ENCODE peak calls at places on chromosomes 1 and 21, in four cellular contexts. Q, H, N and A are unnamed samples.

GRCh38 chr1:187474266-187474665 is 645.5 kb downstream of the PLA2G4A start:
- DNase-seq in Q (no peak), N (no peak), H (no peak), A (no peak)

GRCh38 chr21:46456750-46457149 is 1.9 kb upstream of the DIP2A start:
- DNase-seq in N (no peak), Q (no peak), H (no peak), A (no peak)

GRCh38 chr1:234980657-234981396 is 147.8 kb downstream of the TOMM20 start:
- DNase-seq in Q (peak; percentile 89), N (no peak), H (peak; percentile 83), A (no peak)

GRCh38 chr21:17688912-17689874 is 76.5 kb upstream of the BTG3 start:
- DNase-seq in H (peak; percentile 33), N (peak; percentile 23), Q (peak; percentile 59), A (no peak)

GRCh38 chr1:154418062-154418897 is 13.1 kb downstream of the IL6R start:
- DNase-seq in N (no peak), H (peak; percentile 99), Q (peak; percentile 95), A (no peak)

GRCh38 chr1:151443846-151444790 is 15.2 kb downstream of the POGZ start:
- DNase-seq in H (peak; percentile 69), Q (peak; percentile 82), N (peak; percentile 54), A (no peak)

GRCh38 chr1:185581961-185582725 is 152.0 kb upstream of the HMCN1 start:
- DNase-seq in Q (no peak), N (no peak), H (no peak), A (no peak)

GRCh38 chr1:64745986-64746940 is 1.4 kb downstream of the RAVER2 start:
- DNase-seq in Q (no peak), H (no peak), N (no peak), A (no peak)

GRCh38 chr21:46295996-46296752 is 10.0 kb downstream of the YBEY start:
- DNase-seq in H (peak; percentile 91), Q (no peak), N (peak; percentile 68), A (peak; percentile 51)

GRCh38 chr21:15422761-15423160 is 307.0 kb upstream of the USP25 start:
- DNase-seq in H (no peak), Q (no peak), N (no peak), A (no peak)

GRCh38 chr1:180507826-180508724 is 5.7 kb upstream of the ACBD6 start:
- DNase-seq in H (no peak), N (peak; percentile 60), Q (peak; percentile 46), A (no peak)

GRCh38 chr1:159339517-159339916 is 37.4 kb downstream of the FCER1A start:
- DNase-seq in H (no peak), Q (peak; percentile 14), N (no peak), A (no peak)

GRCh38 chr1:14602131-14602530 is 3.6 kb downstream of the KAZN start:
- DNase-seq in N (no peak), Q (no peak), H (no peak), A (no peak)

GRCh38 chr21:41562101-41563000 is 54.4 kb upstream of the TMPRSS2 start:
- DNase-seq in N (no peak), H (no peak), Q (no peak), A (no peak)

GRCh38 chr1:161068306-161069200 is 1.1 kb downstream of the ARHGAP30 start:
- DNase-seq in N (no peak), Q (no peak), H (no peak), A (no peak)

GRCh38 chr1:15622707-15623373 is 5.6 kb downstream of the DDI2 start:
- DNase-seq in H (no peak), Q (no peak), N (no peak), A (no peak)

GRCh38 chr1:77484926-77485325 is 197.5 kb downstream of the ZZZ3 start:
- DNase-seq in H (no peak), Q (no peak), N (no peak), A (no peak)

GRCh38 chr1:77487631-77488030 is 194.8 kb downstream of the ZZZ3 start:
- DNase-seq in H (no peak), N (no peak), Q (no peak), A (no peak)

GRCh38 chr1:77484334-77484733 is 198.1 kb downstream of the ZZZ3 start:
- DNase-seq in N (no peak), H (no peak), Q (no peak), A (no peak)

GRCh38 chr1:77494036-77494435 is 188.4 kb downstream of the ZZZ3 start:
- DNase-seq in H (no peak), Q (no peak), N (no peak), A (no peak)

GRCh38 chr1:77489910-77490309 is 192.5 kb downstream of the ZZZ3 start:
- DNase-seq in Q (no peak), H (no peak), N (no peak), A (no peak)
- TF ChIP-seq PHF8 in Q (no peak), H (no peak), N (no peak), A (no peak)

DNA sequence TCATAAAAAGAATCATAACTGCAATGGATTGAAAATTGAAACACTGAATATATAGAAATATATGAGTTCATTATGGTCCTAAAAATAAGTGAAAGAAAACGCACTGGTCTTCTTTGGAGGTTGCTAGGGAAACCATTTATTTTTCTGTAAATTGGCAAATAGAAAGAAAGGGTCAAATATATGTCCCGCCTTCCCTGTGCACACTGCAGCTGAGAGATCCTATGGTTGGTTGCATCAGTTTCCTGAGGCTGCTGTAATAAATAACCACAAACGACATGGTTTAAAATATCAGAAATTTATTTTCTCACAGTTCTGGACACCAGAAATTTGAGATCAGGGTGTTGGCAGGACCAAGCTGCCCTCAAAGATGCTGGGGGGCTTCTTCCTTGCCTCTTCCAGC is 35.0 kb downstream of the CA6 start:
- DNase-seq in H (no peak), N (no peak), Q (no peak), A (no peak)
- TF ChIP-seq PHF8 in H (no peak), N (no peak), Q (no peak), A (no peak)

DNA sequence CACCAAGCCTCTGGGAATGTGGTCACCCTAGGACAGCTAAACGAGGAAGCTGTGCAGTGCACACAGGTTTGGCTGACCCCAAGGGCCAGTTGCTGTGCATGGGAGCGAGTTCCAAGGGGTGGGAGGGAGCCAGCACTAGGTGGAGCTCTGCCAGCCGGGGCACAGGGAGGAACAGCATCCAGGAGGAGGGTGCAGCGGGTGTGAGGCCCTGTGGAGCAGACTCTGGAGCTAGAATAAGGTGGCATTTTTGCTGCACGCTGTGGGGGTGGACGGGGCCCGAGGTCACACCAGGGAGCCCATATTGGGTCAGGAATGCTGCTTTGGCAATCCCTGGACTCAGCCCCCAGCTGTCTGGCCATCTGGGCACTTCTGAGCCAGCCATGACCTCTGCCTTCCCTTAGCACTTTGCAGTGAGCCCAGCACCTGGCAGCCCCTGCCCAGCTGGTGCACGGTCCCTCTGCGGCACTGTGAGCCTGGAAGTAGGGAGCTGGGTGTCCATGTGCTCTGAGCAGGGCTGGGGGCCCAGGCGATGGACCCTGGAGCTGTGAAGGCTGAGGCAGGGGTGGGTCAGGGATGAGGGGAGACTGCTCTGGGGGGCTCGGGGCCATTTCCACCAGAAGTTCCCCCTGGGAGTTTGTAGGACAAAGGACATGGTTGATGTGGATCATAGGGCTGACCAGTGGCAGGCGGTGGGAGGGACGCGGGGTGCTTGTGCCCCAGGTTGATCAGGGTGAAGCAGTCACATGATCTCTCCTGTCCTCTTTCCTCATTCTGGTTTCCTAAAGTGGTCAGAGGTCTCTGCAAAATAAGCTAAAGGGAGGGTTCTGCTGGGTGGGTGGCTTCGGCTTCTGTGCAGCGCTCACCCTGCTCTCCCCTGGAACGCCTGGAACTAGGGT is 8.9 kb downstream of the PDXK start:
- DNase-seq in H (peak; percentile 39), N (no peak), Q (peak; percentile 65), A (no peak)
- TF ChIP-seq PHF8 in H (no peak), N (no peak), Q (no peak), A (no peak)

GRCh38 chr1:170592591-170593111 is 60.7 kb downstream of the GORAB start:
- DNase-seq in H (no peak), Q (no peak), N (no peak), A (no peak)
- TF ChIP-seq PHF8 in H (no peak), Q (no peak), N (no peak), A (no peak)

GRCh38 chr1:3013371-3014038 is 7.8 kb upstream of the ACTRT2 start:
- DNase-seq in N (no peak), Q (no peak), H (no peak), A (no peak)

GRCh38 chr1:3015744-3016143 is 5.5 kb upstream of the ACTRT2 start:
- DNase-seq in N (no peak), H (no peak), Q (no peak), A (no peak)

GRCh38 chr1:3014041-3014440 is 7.2 kb upstream of the ACTRT2 start:
- DNase-seq in H (no peak), N (no peak), Q (no peak), A (no peak)

GRCh38 chr1:3015269-3015635 is 6.0 kb upstream of the ACTRT2 start:
- DNase-seq in H (no peak), N (no peak), Q (no peak), A (no peak)

DNA sequence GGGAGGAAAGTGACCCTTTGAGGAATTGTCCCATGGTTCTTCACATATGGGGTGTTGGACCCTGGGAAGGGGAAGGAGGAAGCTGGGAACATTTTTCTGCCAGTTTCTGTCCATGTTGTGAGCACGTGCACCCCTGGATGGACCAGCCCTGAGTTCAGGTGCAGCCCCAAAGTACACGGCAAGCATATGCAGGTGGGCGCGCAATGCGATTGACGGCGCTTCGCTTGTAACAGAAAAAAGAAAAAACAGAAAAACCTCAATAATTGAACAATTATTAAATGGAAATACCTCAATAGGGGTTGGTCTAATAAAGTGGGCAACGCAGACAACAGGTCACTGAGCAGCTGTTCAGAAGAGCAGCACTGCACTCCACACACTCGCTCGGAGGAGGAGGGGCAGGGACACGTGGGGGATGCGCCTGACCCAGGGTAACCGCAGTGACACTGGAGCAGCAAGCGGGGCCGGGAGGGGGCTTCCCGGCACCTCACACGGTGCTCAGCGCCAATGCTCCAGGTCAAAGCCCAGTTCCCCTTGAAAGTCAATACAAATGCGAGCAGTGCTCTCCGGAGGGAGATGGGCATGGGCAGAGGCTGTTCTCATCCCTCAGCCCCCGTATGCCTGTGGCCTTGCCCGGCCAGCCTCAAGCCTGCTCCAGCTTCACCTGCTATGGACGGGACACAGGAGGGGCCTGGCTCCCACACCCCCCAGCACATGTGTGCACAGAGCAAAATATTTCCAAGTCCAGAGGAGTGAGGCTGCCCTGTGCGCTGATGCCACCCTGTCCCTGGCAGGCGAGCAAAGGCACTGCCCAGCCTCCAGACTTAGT is 6.6 kb upstream of the ACTRT2 start:
- DNase-seq in H (no peak), N (no peak), Q (no peak), A (no peak)
- TF ChIP-seq PHF8 in H (no peak), N (no peak), Q (no peak), A (no peak)

GRCh38 chr1:228697209-228698016 is 37.9 kb upstream of the RHOU start:
- DNase-seq in Q (peak; percentile 20), N (no peak), H (peak; percentile 60), A (no peak)
- TF ChIP-seq PHF8 in Q (no peak), N (no peak), H (no peak), A (no peak)

DNA sequence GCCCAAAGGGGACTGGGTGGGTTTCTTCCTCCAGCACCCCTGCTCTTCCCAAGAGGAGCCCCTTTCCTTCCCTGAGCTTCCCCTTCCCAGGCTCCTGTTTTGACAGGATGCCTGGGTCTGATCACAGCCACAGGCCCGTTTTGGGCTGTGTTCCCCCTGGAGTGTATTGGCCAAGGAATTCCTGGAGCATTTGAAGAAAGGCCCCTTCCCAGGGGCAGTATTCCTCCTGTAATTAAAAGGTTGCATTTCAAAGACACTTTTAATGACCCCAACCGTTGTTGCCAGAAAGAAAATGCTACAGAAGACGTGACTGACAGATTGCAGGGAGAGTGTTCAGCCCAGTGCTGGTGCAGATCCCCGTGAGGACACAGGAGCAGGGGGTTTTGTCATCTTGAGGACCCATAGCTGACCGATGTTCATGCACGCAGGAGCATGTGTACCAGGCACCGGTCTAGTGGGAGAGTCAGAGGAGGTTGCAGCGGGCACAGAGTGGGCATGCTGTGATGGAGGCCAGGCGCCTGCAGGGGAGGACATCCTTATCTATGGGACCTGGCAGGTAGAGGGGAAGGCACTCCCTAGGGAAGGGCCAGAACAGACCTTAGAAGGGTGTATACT is 19.3 kb upstream of the LBR start:
- DNase-seq in Q (no peak), H (no peak), N (no peak), A (no peak)
- TF ChIP-seq PHF8 in Q (no peak), H (no peak), N (no peak), A (no peak)